ENCODE peak calls at places on chromosome 2, in seven cellular contexts. A is A549, G is heart right ventricle, N is astrocyte of the spinal cord, M is epithelial cell of proximal tubule, X is IMR-90, F is endothelial cell of umbilical vein. Q is an unnamed sample.

GRCh38 chr2:2635025-2635528 is 304.0 kb upstream of the MYT1L start:
- DNase-seq in F (no peak), N (no peak), X (no peak), G (no peak), A (no peak), M (no peak), Q (no peak)

GRCh38 chr2:98907966-98908905 is 27.8 kb downstream of the CRACDL start:
- DNase-seq in F (no peak), A (no peak), N (no peak), X (no peak), G (no peak), M (no peak), Q (no peak)

GRCh38 chr2:160294339-160294803 is 94.3 kb upstream of the ITGB6 start:
- DNase-seq in N (peak), A (no peak), M (no peak), F (peak), G (peak), X (peak), Q (peak)

GRCh38 chr2:108918941-108919341 is 70.1 kb downstream of the EDAR start:
- DNase-seq in F (no peak), M (no peak), G (no peak), A (no peak), X (no peak), N (no peak), Q (no peak)

GRCh38 chr2:228447266-228447915 is 265.9 kb upstream of the SPHKAP start:
- DNase-seq in M (no peak), G (no peak), X (no peak), N (no peak), A (no peak), F (no peak), Q (no peak)

GRCh38 chr2:81648370-81648769 is 1343.8 kb upstream of the LRRTM1 start:
- DNase-seq in G (no peak), X (no peak), F (no peak), A (no peak), N (no peak), M (no peak), Q (no peak)

GRCh38 chr2:53600835-53601234 is 166.8 kb upstream of the CHAC2 start:
- DNase-seq in N (peak), M (no peak), F (no peak), A (no peak), X (no peak), G (no peak), Q (peak)

GRCh38 chr2:46849741-46850474 is 65.7 kb downstream of the MCFD2 start:
- DNase-seq in N (peak), M (no peak), G (peak), F (peak), A (no peak), X (peak), Q (peak)

GRCh38 chr2:159249955-159250723 is 36.4 kb downstream of the WDSUB1 start:
- DNase-seq in G (peak), X (peak), N (peak), M (peak), F (peak), A (no peak), Q (peak)

GRCh38 chr2:144959416-144959815 is 439.5 kb upstream of the ZEB2 start:
- DNase-seq in X (peak), F (no peak), G (no peak), N (no peak), M (no peak), A (no peak), Q (no peak)

GRCh38 chr2:200028998-200029397 is 73.6 kb downstream of the MAIP1 start:
- DNase-seq in M (no peak), X (peak), A (no peak), F (no peak), N (peak), G (no peak), Q (no peak)

GRCh38 chr2:82795446-82795845 is 1663.6 kb downstream of the SUCLG1 start:
- DNase-seq in F (peak), N (peak), M (no peak), G (no peak), X (peak), A (no peak), Q (peak)

GRCh38 chr2:157441072-157441454 is 2.8 kb downstream of the CYTIP start:
- DNase-seq in M (peak), A (no peak), F (peak), N (no peak), G (peak), X (no peak), Q (peak)

GRCh38 chr2:118987886-118988285 is 45.9 kb downstream of the MARCO start:
- DNase-seq in A (no peak), X (no peak), F (no peak), N (no peak), G (no peak), M (peak), Q (no peak)

GRCh38 chr2:134275058-134275862 is 21.4 kb downstream of the MGAT5 start:
- DNase-seq in A (no peak), M (no peak), N (no peak), G (no peak), F (no peak), X (no peak), Q (no peak)

GRCh38 chr2:179981085-179981484 is 26.0 kb downstream of the CWC22 start:
- DNase-seq in A (no peak), X (peak), F (peak), M (no peak), N (peak), G (no peak), Q (peak)

GRCh38 chr2:141068053-141068682 is 1062.6 kb downstream of the LRP1B start:
- DNase-seq in F (no peak), X (no peak), M (no peak), G (no peak), A (no peak), N (no peak), Q (no peak)

GRCh38 chr2:51304341-51304740 is 272.4 kb upstream of the NRXN1 start:
- DNase-seq in N (no peak), X (no peak), F (no peak), M (no peak), A (no peak), G (no peak), Q (no peak)

GRCh38 chr2:96090181-96090500 is 26.2 kb downstream of the ADRA2B start:
- DNase-seq in F (no peak), M (no peak), N (no peak), X (no peak), A (no peak), G (no peak), Q (no peak)

DNA sequence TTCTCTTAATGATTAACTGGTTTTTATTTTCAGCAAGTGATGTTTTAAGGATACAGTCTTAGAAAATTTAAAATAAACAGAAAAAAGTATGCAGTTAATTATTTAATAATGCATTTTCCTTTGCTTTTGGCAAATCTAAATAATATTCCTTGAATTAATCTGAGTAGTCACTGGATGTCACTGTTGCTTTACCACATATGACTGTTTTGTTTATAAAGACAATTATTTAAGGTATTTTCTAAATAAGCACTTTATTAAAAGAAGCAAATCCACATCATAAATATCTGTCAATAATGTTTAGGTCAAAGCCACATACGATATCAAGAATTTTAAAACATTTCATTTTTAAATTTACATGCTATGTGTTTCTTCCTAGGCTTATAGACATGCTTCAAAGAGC is 40.6 kb upstream of the TFPI start:
- DNase-seq in X (peak), M (no peak), N (peak), G (no peak), A (no peak), F (peak), Q (no peak)
- TF ChIP-seq CTCF in X (peak), M (no peak), N (no peak), G (no peak), A (peak), F (no peak), Q (no peak)

DNA sequence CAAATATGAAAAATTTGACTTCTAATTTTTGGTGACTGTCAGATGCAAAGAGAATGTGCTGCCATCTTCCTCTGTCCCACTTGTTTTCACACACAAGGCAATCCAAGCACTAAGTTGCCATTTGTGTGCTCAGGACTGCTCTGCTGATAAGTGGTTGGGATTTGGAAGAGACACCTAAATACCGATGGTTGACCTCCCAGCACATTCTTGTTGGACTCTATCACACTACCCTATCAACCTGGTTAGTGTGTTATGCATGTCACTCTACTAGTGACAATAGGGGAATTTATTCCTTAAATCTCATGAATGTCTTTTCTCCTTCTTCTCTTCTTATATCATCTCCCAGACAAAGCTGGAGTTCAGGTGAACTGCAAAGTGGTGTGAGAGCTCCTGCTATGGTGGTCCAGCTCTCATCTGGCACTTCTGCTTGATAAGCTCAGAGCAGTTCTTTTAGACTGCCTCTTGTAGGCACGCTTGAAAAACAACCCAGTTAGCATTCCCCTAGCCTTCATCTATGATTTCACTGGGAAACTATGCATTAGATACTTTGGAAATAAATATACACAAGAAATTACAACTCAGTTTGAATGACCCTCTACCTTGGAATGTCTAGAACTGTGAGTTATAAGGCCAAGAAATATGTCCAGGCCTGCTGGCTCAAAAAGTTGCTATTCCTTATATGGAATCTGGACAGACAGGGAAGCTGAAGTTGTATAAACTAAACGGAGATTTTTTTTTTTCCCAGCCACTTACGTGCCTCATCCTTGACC is 404.8 kb downstream of the MEIS1 start:
- DNase-seq in X (peak), F (no peak), M (peak), G (no peak), A (no peak), N (peak), Q (peak)
- H3K4me3 ChIP-seq in X (peak), F (no peak), M (no peak), G (no peak), A (no peak), N (no peak), Q (no peak)

GRCh38 chr2:85875613-85876012 is 13.2 kb downstream of the ST3GAL5 start:
- DNase-seq in X (no peak), M (no peak), A (no peak), N (no peak), G (no peak), F (no peak), Q (no peak)

GRCh38 chr2:85871494-85872164 is 17.2 kb downstream of the ST3GAL5 start:
- DNase-seq in M (no peak), A (no peak), G (no peak), X (no peak), F (no peak), N (no peak), Q (no peak)

GRCh38 chr2:85868837-85869236 is 20.0 kb downstream of the ST3GAL5 start:
- DNase-seq in F (no peak), A (no peak), M (no peak), N (no peak), X (no peak), G (no peak), Q (no peak)

GRCh38 chr2:85872536-85873161 is 16.1 kb downstream of the ST3GAL5 start:
- DNase-seq in G (peak), M (no peak), A (no peak), X (no peak), N (no peak), F (no peak), Q (no peak)

GRCh38 chr2:85873679-85874078 is 15.1 kb downstream of the ST3GAL5 start:
- DNase-seq in X (no peak), G (no peak), M (no peak), N (no peak), F (no peak), A (no peak), Q (no peak)
- TF ChIP-seq CTCF in X (no peak), G (no peak), M (peak), N (peak), F (no peak), A (no peak), Q (peak)

GRCh38 chr2:55403177-55403998 is 16.3 kb downstream of the CCDC88A start:
- DNase-seq in F (no peak), G (no peak), M (no peak), A (no peak), N (no peak), X (no peak), Q (no peak)

GRCh38 chr2:55408098-55408882 is 11.4 kb downstream of the CCDC88A start:
- DNase-seq in X (peak), A (no peak), F (no peak), N (peak), G (no peak), M (no peak), Q (peak)

DNA sequence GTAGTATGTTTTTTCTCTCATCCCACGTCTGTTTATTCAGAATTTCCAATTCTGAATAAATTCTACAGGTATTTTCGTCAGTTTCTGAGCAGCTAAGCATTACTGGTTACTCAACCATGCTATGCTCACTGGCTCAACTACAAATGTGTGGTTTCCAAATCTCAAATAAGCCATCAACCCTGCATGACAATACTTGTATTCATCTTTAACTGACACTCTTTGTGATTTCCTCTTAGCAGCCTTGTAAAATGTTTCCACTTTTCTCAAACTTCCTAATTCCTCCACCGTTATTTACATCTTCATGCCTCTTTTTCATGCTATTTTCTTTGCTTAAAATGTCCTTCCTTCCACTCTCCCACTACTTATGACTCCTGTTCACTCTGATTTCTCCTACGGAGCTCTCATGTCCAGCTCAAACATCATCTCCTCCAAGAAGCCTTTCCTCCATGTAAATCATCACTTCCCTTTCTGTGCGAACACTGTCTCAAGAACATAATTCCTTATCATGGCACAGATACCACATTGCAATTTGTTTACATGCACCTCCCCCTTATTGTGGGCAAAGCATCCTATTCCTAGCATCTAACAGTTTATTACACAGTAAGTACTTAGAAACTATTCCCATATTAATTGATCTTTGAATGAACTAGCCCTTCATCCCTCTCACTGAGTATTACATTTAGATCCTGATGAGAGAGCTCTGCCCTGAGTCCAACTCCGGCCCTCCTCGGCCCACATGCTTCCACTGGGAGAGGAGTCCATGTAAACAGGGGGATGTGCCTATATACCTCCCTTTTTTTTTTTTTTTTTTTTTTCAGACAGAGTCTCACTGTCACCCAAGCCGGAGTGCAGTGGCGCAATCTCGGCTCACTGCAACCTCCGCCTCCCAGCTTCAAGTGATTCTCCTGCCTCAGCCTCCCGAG is 10.4 kb downstream of the CCDC88A start:
- DNase-seq in X (peak), N (peak), F (no peak), G (no peak), A (no peak), M (no peak), Q (no peak)
- H3K4me3 ChIP-seq in X (no peak), N (peak), F (no peak), G (no peak), A (no peak), M (no peak), Q (no peak)

GRCh38 chr2:239361311-239361642 is 39.5 kb downstream of the HDAC4 start:
- DNase-seq in A (no peak), G (no peak), X (peak), N (peak), F (no peak), M (no peak), Q (no peak)
- TF ChIP-seq CTCF in A (no peak), G (no peak), X (peak), N (peak), F (no peak), M (peak), Q (peak)

GRCh38 chr2:36676364-36676763 is 20.1 kb upstream of the VIT start:
- DNase-seq in G (no peak), M (no peak), N (no peak), X (no peak), F (no peak), A (no peak), Q (no peak)
- H3K4me3 ChIP-seq in G (no peak), M (no peak), N (no peak), X (no peak), F (no peak), A (no peak), Q (no peak)

DNA sequence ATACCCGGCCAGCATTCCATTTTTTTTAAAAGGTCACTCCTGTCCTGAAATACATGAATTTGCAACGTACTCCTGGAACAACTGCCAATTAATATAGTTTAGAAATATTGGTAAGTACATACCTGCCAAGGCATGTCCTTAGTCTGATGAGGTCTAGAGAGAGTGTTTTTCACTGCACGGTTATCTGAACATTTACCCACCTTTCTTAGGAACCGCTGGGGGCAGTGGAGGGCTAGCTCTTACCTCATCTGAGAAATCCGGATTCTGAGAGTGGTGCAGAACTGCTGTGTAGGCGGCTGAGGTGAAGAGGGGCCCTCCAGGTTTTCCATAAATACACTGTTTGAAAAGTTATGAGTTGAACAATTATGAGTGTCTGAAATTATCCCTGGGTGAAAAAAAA is 133.1 kb upstream of the CCDC195 start:
- DNase-seq in A (no peak), X (no peak), N (no peak), M (no peak), G (no peak), F (no peak), Q (no peak)
- TF ChIP-seq CTCF in A (no peak), X (no peak), N (peak), M (peak), G (no peak), F (peak), Q (peak)

GRCh38 chr2:174844295-174844708 is 80.0 kb upstream of the CHRNA1 start:
- DNase-seq in F (no peak), N (no peak), X (no peak), G (no peak), M (no peak), A (no peak), Q (no peak)

GRCh38 chr2:174841931-174842330 is 77.7 kb upstream of the CHRNA1 start:
- DNase-seq in N (no peak), F (no peak), G (no peak), M (no peak), X (no peak), A (no peak), Q (no peak)

GRCh38 chr2:174842496-174842895 is 78.2 kb upstream of the CHRNA1 start:
- DNase-seq in A (no peak), N (no peak), X (no peak), F (no peak), G (no peak), M (no peak), Q (no peak)

GRCh38 chr2:174846218-174846617 is 81.9 kb upstream of the CHRNA1 start:
- DNase-seq in M (no peak), N (no peak), X (no peak), G (no peak), F (no peak), A (no peak), Q (peak)

DNA sequence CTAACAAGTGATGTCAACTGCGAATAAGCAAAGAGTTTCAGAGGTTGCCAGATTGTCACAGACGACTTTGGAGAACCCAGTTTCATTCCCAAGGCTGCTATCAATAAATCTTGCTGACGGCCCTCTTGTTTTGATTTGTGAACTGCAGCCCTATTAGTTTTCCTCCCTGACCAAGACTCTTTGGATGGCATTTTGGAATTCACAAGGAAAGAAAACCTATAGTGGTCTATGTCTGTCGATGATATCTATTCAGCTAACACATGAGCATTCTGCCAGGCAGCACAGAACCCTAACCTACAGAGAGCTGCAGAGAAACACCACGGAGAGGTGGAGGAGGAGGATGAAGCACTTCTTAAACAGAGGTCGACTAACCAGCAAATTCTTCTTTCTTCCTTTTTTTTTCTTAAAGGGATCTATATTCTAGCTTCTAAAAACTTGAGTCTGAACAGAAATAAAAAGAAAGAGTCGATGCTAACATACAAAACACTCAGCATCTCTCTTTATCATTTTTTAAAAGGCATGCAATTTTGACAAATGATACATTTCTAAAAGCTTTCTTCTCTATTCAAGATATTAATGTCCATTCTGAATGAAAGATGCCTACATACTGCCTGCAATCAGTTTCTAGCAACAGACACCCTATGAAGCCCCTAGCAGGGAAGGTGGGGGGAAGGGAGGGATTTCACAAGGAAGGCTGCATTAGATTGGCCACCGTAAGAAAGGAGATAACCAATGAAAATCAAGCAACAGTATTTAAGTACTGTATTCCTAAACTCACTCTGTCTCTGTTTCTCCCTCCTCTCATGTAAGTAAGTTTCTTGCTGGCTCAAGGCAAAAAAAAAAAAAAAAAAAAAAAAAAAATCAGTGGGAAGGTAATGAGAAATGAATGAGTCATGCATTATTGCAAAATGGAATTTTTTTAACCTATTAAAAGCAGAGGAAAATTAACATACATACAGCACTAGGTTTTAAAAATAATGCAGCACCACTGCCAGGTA is 83.0 kb upstream of the CHRNA1 start:
- DNase-seq in A (no peak), M (no peak), X (peak), F (peak), G (peak), N (peak), Q (peak)
- H3K4me3 ChIP-seq in A (no peak), M (peak), X (peak), F (no peak), G (peak), N (peak), Q (peak)